ENCODE peak calls at places on chromosomes 16 and 17, in seven cellular contexts. R, U, X, T, E, V and H are unnamed samples.

GRCh38 chr16:56866955-56867830 is 2.2 kb downstream of the SLC12A3 start:
- DNase-seq in R (peak; percentile 40), U (no peak), X (peak; percentile 54), T (peak; percentile 70), E (no peak), V (peak; percentile 66), H (peak; percentile 63)

GRCh38 chr17:67557921-67558320 is 159.8 kb upstream of the NOL11 start:
- DNase-seq in R (no peak), U (no peak), X (no peak), T (no peak), E (no peak), V (no peak), H (no peak)

GRCh38 chr16:20612551-20613470 is 36.6 kb upstream of the ACSM2B start:
- DNase-seq in R (no peak), U (no peak), X (peak; percentile 52), T (peak; percentile 23), E (no peak), V (no peak), H (peak; percentile 81)

GRCh38 chr16:58085584-58086251 is 43.5 kb downstream of the CFAP20 start:
- DNase-seq in R (no peak), U (no peak), X (no peak), T (no peak), E (no peak), V (no peak), H (no peak)

GRCh38 chr17:81735181-81736102 is 23.4 kb downstream of the SLC25A10 start:
- DNase-seq in R (no peak), U (no peak), X (peak; percentile 74), T (no peak), E (no peak), V (no peak), H (peak; percentile 25)

GRCh38 chr17:54882950-54883349 is 17.7 kb upstream of the TOM1L1 start:
- DNase-seq in R (no peak), U (no peak), X (no peak), T (no peak), E (no peak), V (no peak), H (no peak)

GRCh38 chr16:48537275-48537674 is 72.7 kb downstream of the N4BP1 start:
- DNase-seq in R (no peak), U (no peak), X (no peak), T (no peak), E (no peak), V (peak; percentile 45), H (no peak)

GRCh38 chr17:43464046-43464445 is 19.7 kb upstream of the DHX8 start:
- DNase-seq in R (no peak), U (no peak), X (no peak), T (no peak), E (no peak), V (no peak), H (no peak)

GRCh38 chr16:19415461-19415860 is 2.2 kb upstream of the TMC5 start:
- DNase-seq in R (no peak), U (no peak), X (peak; percentile 83), T (no peak), E (no peak), V (no peak), H (no peak)

GRCh38 chr16:89686520-89687091 is at the start of gene CDK10:
- DNase-seq in R (peak; percentile 91), U (peak; percentile 89), X (peak; percentile 94), T (peak; percentile 93), E (peak; percentile 96), V (peak; percentile 89), H (peak; percentile 91)

GRCh38 chr17:81429353-81429774 is 34.1 kb downstream of the BAHCC1 start:
- DNase-seq in R (peak; percentile 78), U (peak; percentile 84), X (peak; percentile 86), T (no peak), E (peak; percentile 95), V (no peak), H (peak; percentile 90)

GRCh38 chr17:38605852-38606645 is at the start of gene SRCIN1:
- DNase-seq in R (no peak), U (peak; percentile 65), X (peak; percentile 72), T (peak; percentile 65), E (peak; percentile 88), V (peak; percentile 75), H (peak; percentile 72)

GRCh38 chr17:40498281-40499084 is 2.9 kb downstream of the TNS4 start:
- DNase-seq in R (no peak), U (no peak), X (no peak), T (no peak), E (no peak), V (no peak), H (no peak)

GRCh38 chr17:72778161-72779151 is 314.0 kb downstream of the SLC39A11 start:
- DNase-seq in R (no peak), U (no peak), X (no peak), T (no peak), E (no peak), V (no peak), H (no peak)

GRCh38 chr16:55474821-55475220 is 4.2 kb upstream of the MMP2 start:
- DNase-seq in R (no peak), U (no peak), X (no peak), T (no peak), E (no peak), V (no peak), H (no peak)

GRCh38 chr17:80261159-80261894 is 675 bp downstream of the RNF213 start:
- DNase-seq in R (peak; percentile 58), U (no peak), X (peak; percentile 79), T (peak; percentile 51), E (peak; percentile 91), V (peak; percentile 76), H (peak; percentile 58)

GRCh38 chr16:80720759-80721470 is 83.5 kb downstream of the CDYL2 start:
- DNase-seq in R (no peak), U (no peak), X (no peak), T (peak; percentile 11), E (no peak), V (no peak), H (no peak)

GRCh38 chr17:42655528-42655927 is 3.6 kb upstream of the TUBG2 start:
- DNase-seq in R (no peak), U (no peak), X (no peak), T (no peak), E (no peak), V (no peak), H (no peak)

GRCh38 chr17:57541472-57542394 is 203.4 kb downstream of the CCDC182 start:
- DNase-seq in R (peak; percentile 84), U (no peak), X (no peak), T (no peak), E (no peak), V (no peak), H (no peak)

DNA sequence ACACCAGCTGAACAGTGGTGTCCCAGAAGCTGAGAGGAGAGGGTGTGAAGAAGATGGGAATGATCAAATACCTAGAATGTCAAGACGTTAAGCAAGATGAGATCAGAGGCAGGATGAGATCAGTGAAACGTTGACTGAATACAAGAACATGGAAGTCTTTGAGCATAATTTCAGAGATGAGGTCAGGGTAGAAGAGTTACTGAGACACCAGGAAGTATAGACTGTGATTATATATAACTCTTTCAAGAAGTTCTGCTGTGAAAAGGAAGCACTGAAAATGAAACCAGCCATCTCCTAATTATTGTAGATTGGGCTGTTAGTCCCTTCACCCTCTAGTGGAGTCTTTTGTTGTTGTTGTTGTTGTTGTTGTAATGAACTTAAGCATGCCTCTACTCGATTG is 9.1 kb downstream of the SHCBP1 start:
- DNase-seq in R (no peak), U (no peak), X (no peak), T (no peak), E (no peak), V (no peak), H (no peak)
- TF ChIP-seq CTCF in R (no peak), U (no peak), X (no peak), T (no peak), E (no peak), V (no peak), H (no peak)

DNA sequence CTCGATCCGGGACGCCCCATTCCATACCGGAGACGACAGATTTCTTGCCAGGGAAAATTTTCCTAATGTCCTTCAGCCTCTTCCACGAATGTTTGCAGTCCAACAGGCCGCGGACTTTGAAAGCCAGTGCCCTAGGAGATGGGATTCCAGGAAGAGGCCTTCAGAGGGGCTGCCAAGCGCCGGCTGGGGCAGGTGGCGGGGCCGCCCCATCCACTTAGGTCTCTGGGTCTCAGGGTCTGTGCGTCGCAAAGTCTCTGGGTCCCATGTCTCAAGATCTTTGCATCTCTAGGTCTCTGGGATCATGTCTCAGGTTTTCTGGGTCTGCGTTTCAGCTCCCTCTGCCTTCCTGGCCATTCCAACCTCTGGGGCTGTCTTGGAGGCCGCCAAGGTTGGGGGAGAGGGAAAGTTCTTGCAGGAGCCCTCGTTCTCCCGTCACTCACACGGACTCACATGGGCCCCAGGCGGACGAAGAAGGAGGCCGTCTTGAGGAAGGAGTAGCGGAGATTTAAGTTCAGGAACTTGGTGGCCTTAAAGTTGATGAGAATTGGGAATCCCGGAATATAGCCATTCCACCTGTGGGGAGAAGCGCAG is 7.2 kb downstream of the ALOX12B start:
- DNase-seq in R (no peak), U (no peak), X (no peak), T (no peak), E (no peak), V (no peak), H (no peak)
- TF ChIP-seq CTCF in R (no peak), U (no peak), X (no peak), T (no peak), E (no peak), V (peak; percentile 22), H (peak; percentile 0)

GRCh38 chr16:67170168-67170947 is at the start of gene NOL3:
- DNase-seq in R (peak; percentile 86), U (peak; percentile 63), X (peak; percentile 89), T (peak; percentile 80), E (peak; percentile 96), V (peak; percentile 89), H (peak; percentile 88)

GRCh38 chr16:67170948-67171649 is 761 bp downstream of the NOL3 start:
- DNase-seq in R (no peak), U (no peak), X (peak; percentile 32), T (no peak), E (no peak), V (no peak), H (no peak)

GRCh38 chr16:67169011-67169451 is 1.3 kb upstream of the NOL3 start:
- DNase-seq in R (no peak), U (no peak), X (peak; percentile 28), T (no peak), E (no peak), V (no peak), H (no peak)

GRCh38 chr16:67167588-67167987 is 2.8 kb upstream of the NOL3 start:
- DNase-seq in R (no peak), U (no peak), X (no peak), T (no peak), E (no peak), V (no peak), H (no peak)

GRCh38 chr16:67169642-67170167 is 633 bp upstream of the NOL3 start:
- DNase-seq in R (no peak), U (no peak), X (peak; percentile 58), T (peak; percentile 76), E (no peak), V (peak; percentile 69), H (no peak)
- TF ChIP-seq CTCF in R (peak; percentile 72), U (peak; percentile 4), X (peak; percentile 63), T (peak; percentile 74), E (no peak), V (peak; percentile 83), H (no peak)

GRCh38 chr17:17855976-17856375 is 19.2 kb upstream of the SREBF1 start:
- DNase-seq in R (no peak), U (no peak), X (no peak), T (no peak), E (no peak), V (no peak), H (no peak)
- TF ChIP-seq CTCF in R (no peak), U (no peak), X (no peak), T (no peak), E (no peak), V (no peak), H (no peak)